ENCODE peak calls at places on chromosome 5, in eight cellular contexts. D, I, E, G, V, A, L and W are unnamed samples.

GRCh38 chr5:66987949-66988838 is 208.4 kb downstream of the CD180 start:
- DNase-seq in A (no peak), V (no peak), I (no peak), G (no peak), D (no peak), L (peak), E (peak), W (no peak)

GRCh38 chr5:170861855-170862766 is at the start of gene RANBP17:
- DNase-seq in A (peak), I (peak), V (peak), L (no peak), G (no peak), E (peak), D (peak), W (no peak)

GRCh38 chr5:190366-191035 is 794 bp upstream of the LRRC14B start:
- DNase-seq in E (no peak), I (no peak), G (no peak), V (no peak), A (no peak), D (no peak), L (no peak), W (no peak)

GRCh38 chr5:79547982-79548381 is 34.0 kb upstream of the HOMER1 start:
- DNase-seq in L (no peak), G (no peak), A (peak), D (no peak), E (no peak), V (no peak), I (no peak), W (no peak)

GRCh38 chr5:81629986-81630385 is 120.9 kb downstream of the SSBP2 start:
- DNase-seq in E (no peak), G (no peak), I (no peak), D (no peak), V (no peak), L (no peak), A (no peak), W (no peak)

GRCh38 chr5:40973364-40974004 is 64.2 kb downstream of the C7 start:
- DNase-seq in L (no peak), G (no peak), D (no peak), I (no peak), E (no peak), A (no peak), V (no peak), W (no peak)

GRCh38 chr5:174505621-174506020 is 218.8 kb upstream of the MSX2 start:
- DNase-seq in V (no peak), I (no peak), L (no peak), E (no peak), G (no peak), D (no peak), A (peak), W (peak)

GRCh38 chr5:168471785-168472184 is 14.5 kb upstream of the RARS1 start:
- DNase-seq in I (no peak), L (no peak), A (no peak), E (no peak), G (no peak), D (no peak), V (no peak), W (no peak)

GRCh38 chr5:177212242-177212641 is 78.7 kb downstream of the NSD1 start:
- DNase-seq in D (no peak), A (no peak), V (no peak), L (no peak), E (no peak), I (no peak), G (no peak), W (no peak)

GRCh38 chr5:98109561-98110006 is 663.9 kb upstream of the RGMB start:
- DNase-seq in D (no peak), G (peak), A (no peak), L (no peak), I (no peak), V (no peak), E (no peak), W (no peak)

GRCh38 chr5:14597080-14597479 is 15.5 kb downstream of the OTULINL start:
- DNase-seq in A (no peak), E (no peak), G (no peak), D (no peak), I (no peak), L (no peak), V (no peak), W (no peak)

GRCh38 chr5:18420711-18421110 is 786.5 kb downstream of the TAF11L14 start:
- DNase-seq in V (no peak), I (no peak), G (no peak), E (no peak), L (no peak), A (no peak), D (no peak), W (no peak)

DNA sequence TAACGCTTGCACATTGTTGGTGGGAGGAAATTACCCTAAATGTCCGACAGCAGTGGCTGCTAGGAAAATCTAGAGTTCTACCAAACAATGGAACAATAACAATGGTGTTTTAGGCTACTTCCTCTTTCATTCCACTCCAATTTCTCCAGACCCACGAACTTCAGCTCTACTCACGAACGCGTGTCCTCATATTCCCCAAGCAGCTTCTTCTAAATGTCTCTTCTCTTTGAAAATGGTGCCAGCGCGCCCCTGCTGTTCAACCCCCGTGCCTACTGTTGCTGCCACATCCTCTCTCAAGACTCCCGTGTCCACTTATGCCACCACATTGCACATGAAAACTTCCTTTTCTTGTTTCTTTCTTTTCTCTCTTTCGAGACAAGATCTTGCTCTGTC is 25.6 kb downstream of the OR2V2 start:
- DNase-seq in A (no peak), G (no peak), I (no peak), D (no peak), L (no peak), V (no peak), E (no peak), W (no peak)
- TF ChIP-seq CTCF in A (no peak), G (no peak), I (peak), D (no peak), L (no peak), V (no peak), E (peak), W (no peak)

DNA sequence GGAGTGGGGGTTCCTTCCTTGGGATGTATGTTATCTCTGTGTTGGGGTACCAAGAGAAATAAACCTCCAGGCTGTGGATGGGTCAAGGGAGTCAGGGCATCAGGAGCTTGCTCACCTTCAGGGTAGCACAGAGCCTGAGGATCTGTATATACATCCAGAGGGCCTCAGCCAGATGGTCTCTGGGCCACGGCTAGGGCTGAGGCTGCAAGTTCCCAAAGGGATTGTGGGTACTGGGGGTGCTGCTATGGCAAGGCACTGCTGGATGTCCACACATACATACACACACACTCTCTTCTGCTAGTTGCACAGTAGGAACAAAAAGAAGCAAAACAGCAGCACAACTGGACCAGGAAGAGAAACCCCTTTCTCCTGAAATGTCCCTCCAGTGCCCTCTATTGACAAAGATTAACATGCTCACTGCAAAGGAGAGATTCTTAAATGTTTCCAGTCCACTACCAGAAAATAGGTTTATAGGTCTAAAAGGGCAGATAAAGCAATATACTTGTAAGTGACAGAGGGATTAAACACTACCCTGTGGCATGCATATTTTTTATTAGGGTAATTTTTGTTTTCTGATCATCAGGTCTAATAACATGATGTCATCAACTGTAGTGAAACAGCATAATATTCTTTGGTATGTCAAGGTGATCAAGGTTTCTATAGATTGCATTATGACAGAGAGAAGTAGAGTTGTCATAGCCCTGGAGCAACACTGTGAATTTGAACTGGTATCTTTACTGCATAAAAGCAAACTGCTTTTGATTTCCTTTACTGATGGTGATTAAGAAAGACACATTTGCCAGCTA is 56.3 kb upstream of the KCNN2 start:
- DNase-seq in L (no peak), A (peak), D (no peak), G (no peak), E (peak), V (peak), I (no peak), W (no peak)
- TF ChIP-seq CTCF in L (no peak), A (peak), D (peak), G (peak), E (no peak), V (no peak), I (peak), W (peak)

GRCh38 chr5:93909356-93909755 is 168.0 kb upstream of the POU5F2 start:
- DNase-seq in G (no peak), A (peak), E (peak), V (no peak), D (no peak), L (no peak), I (peak), W (no peak)
- TF ChIP-seq CTCF in G (no peak), A (no peak), E (peak), V (no peak), D (no peak), L (no peak), I (peak), W (peak)

GRCh38 chr5:173302546-173303155 is 25.6 kb downstream of the STC2 start:
- DNase-seq in V (no peak), L (no peak), A (peak), G (peak), I (no peak), D (no peak), E (peak), W (no peak)
- TF ChIP-seq CTCF in V (no peak), L (no peak), A (no peak), G (no peak), I (no peak), D (no peak), E (no peak), W (no peak)

GRCh38 chr5:37789991-37790390 is 49.9 kb downstream of the GDNF start:
- DNase-seq in V (no peak), G (no peak), A (no peak), L (no peak), I (no peak), D (no peak), E (no peak), W (peak)

GRCh38 chr5:37787742-37788141 is 52.1 kb downstream of the GDNF start:
- DNase-seq in V (no peak), A (no peak), G (no peak), L (no peak), E (no peak), I (no peak), D (no peak), W (no peak)

GRCh38 chr5:37791321-37791720 is 48.5 kb downstream of the GDNF start:
- DNase-seq in G (no peak), L (no peak), A (no peak), V (no peak), E (no peak), I (peak), D (no peak), W (no peak)

GRCh38 chr5:37792976-37793328 is 46.9 kb downstream of the GDNF start:
- DNase-seq in D (no peak), A (no peak), G (peak), V (no peak), E (no peak), L (no peak), I (peak), W (peak)
- TF ChIP-seq CTCF in D (no peak), A (no peak), G (no peak), V (no peak), E (no peak), L (no peak), I (no peak), W (peak)

GRCh38 chr5:136638084-136638483 is 272.7 kb upstream of the TRPC7 start:
- DNase-seq in A (no peak), V (no peak), L (no peak), D (no peak), E (no peak), G (no peak), I (no peak), W (no peak)
- TF ChIP-seq CTCF in A (no peak), V (no peak), L (no peak), D (no peak), E (no peak), G (no peak), I (no peak), W (peak)

GRCh38 chr5:131260895-131261294 is 3.0 kb upstream of the CDC42SE2 start:
- DNase-seq in G (no peak), E (no peak), V (no peak), I (no peak), L (no peak), A (no peak), D (no peak), W (no peak)

GRCh38 chr5:131256507-131256823 is 7.4 kb upstream of the CDC42SE2 start:
- DNase-seq in G (no peak), I (no peak), D (no peak), L (no peak), A (no peak), V (no peak), E (no peak), W (no peak)

GRCh38 chr5:131259326-131259725 is 4.5 kb upstream of the CDC42SE2 start:
- DNase-seq in I (no peak), V (no peak), A (no peak), D (no peak), E (no peak), G (no peak), L (no peak), W (no peak)

GRCh38 chr5:131261483-131261882 is 2.4 kb upstream of the CDC42SE2 start:
- DNase-seq in I (no peak), A (no peak), E (no peak), G (no peak), L (no peak), V (no peak), D (no peak), W (no peak)

DNA sequence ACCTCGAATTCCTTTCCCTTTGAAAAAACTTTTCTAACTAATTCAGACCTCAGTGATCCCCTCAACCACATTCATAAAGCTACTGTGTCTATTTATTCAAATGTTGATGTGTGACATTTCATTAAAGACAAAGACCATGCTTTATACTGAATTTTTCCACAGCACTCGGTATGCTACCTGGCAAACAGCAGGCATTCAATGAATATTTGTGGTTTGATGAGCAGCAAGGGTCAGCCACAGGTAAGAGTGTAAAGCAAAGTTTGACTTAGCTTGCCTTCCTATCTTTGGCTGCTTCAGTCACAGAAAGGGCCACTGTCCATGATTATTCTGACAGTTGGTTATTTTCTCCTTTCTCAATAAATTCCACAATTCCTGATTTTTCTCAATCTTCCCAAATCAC is 5.1 kb upstream of the CDC42SE2 start:
- DNase-seq in D (no peak), V (no peak), E (no peak), L (no peak), I (no peak), G (no peak), A (peak), W (no peak)
- TF ChIP-seq CTCF in D (no peak), V (no peak), E (no peak), L (no peak), I (no peak), G (no peak), A (no peak), W (no peak)

GRCh38 chr5:180088561-180088960 is 17.0 kb upstream of the RNF130 start:
- DNase-seq in D (no peak), G (no peak), E (no peak), V (no peak), I (no peak), L (no peak), A (no peak), W (no peak)

GRCh38 chr5:180093241-180093640 is 21.7 kb upstream of the RNF130 start:
- DNase-seq in E (no peak), V (no peak), I (no peak), D (no peak), G (no peak), A (no peak), L (no peak), W (no peak)

GRCh38 chr5:180090098-180090768 is 18.7 kb upstream of the RNF130 start:
- DNase-seq in I (peak), L (peak), E (peak), A (peak), V (peak), G (no peak), D (peak), W (no peak)

GRCh38 chr5:180093651-180094382 is 22.3 kb upstream of the RNF130 start:
- DNase-seq in V (no peak), L (no peak), D (no peak), A (no peak), E (no peak), I (no peak), G (no peak), W (no peak)

GRCh38 chr5:180090769-180091546 is 19.4 kb upstream of the RNF130 start:
- DNase-seq in V (peak), L (no peak), D (no peak), E (peak), G (no peak), I (no peak), A (peak), W (peak)
- TF ChIP-seq CTCF in V (peak), L (no peak), D (no peak), E (peak), G (peak), I (peak), A (no peak), W (peak)

GRCh38 chr5:2756764-2757163 is 5.3 kb upstream of the IRX2 start:
- DNase-seq in V (no peak), D (no peak), E (no peak), I (no peak), L (no peak), G (no peak), A (no peak), W (no peak)
- TF ChIP-seq CTCF in V (no peak), D (no peak), E (no peak), I (no peak), L (no peak), G (no peak), A (no peak), W (no peak)

GRCh38 chr5:71662381-71662780 is 56.7 kb upstream of the CARTPT start:
- DNase-seq in G (no peak), I (no peak), L (no peak), V (no peak), E (no peak), D (no peak), A (no peak), W (no peak)

GRCh38 chr5:71653119-71653518 is 66.0 kb upstream of the CARTPT start:
- DNase-seq in L (no peak), E (no peak), D (peak), G (peak), A (no peak), V (no peak), I (no peak), W (no peak)

GRCh38 chr5:71663570-71663969 is 55.5 kb upstream of the CARTPT start:
- DNase-seq in A (peak), G (no peak), I (no peak), L (no peak), E (no peak), D (no peak), V (no peak), W (no peak)

GRCh38 chr5:71663166-71663565 is 55.9 kb upstream of the CARTPT start:
- DNase-seq in L (no peak), V (no peak), D (no peak), I (no peak), E (no peak), G (no peak), A (peak), W (no peak)

GRCh38 chr5:71658916-71659661 is 60.0 kb upstream of the CARTPT start:
- DNase-seq in I (no peak), D (no peak), G (no peak), A (no peak), V (no peak), L (no peak), E (peak), W (no peak)
- TF ChIP-seq CTCF in I (peak), D (no peak), G (no peak), A (no peak), V (peak), L (peak), E (peak), W (peak)